ENCODE peak calls at places on chromosomes 12 and 14, in six cellular contexts. One of them, this sample, is unnamed. For H3K36me3 and H3K27me3, the result is how much of the 10 kb centered on the place peaks cover.

GRCh38 chr12:131097247-131098177 is 143.8 kb downstream of the ADGRD1 start:
- DNase-seq in neural progenitor cell: no peak
- DNase-seq in BJ: no peak
- DNase-seq in aorta: no peak
- DNase-seq in GM23248: no peak
- DNase-seq in esophagus squamous epithelium: no peak
- DNase-seq in this sample: peak

GRCh38 chr12:14558377-14559051 is 9.2 kb downstream of the PLBD1 start:
- DNase-seq in neural progenitor cell: no peak
- DNase-seq in BJ: no peak
- DNase-seq in aorta: no peak
- DNase-seq in GM23248: no peak
- DNase-seq in esophagus squamous epithelium: no peak
- DNase-seq in this sample: no peak

GRCh38 chr14:50635136-50635535 is 33.0 kb downstream of the SAV1 start:
- DNase-seq in neural progenitor cell: no peak
- DNase-seq in BJ: no peak
- DNase-seq in aorta: no peak
- DNase-seq in GM23248: no peak
- DNase-seq in esophagus squamous epithelium: no peak
- DNase-seq in this sample: no peak

GRCh38 chr12:3658327-3659163 is 94.4 kb downstream of the CRACR2A start:
- DNase-seq in neural progenitor cell: peak
- DNase-seq in BJ: no peak
- DNase-seq in aorta: no peak
- DNase-seq in GM23248: peak
- DNase-seq in esophagus squamous epithelium: no peak
- DNase-seq in this sample: no peak

GRCh38 chr12:92779902-92780301 is 77.1 kb downstream of the PLEKHG7 start:
- DNase-seq in neural progenitor cell: no peak
- DNase-seq in BJ: no peak
- DNase-seq in aorta: no peak
- DNase-seq in GM23248: peak
- DNase-seq in esophagus squamous epithelium: no peak
- DNase-seq in this sample: no peak

GRCh38 chr12:14567311-14568195 is at the start of gene PLBD1:
- DNase-seq in neural progenitor cell: peak
- DNase-seq in BJ: no peak
- DNase-seq in aorta: peak
- DNase-seq in GM23248: peak
- DNase-seq in esophagus squamous epithelium: no peak
- DNase-seq in this sample: peak

GRCh38 chr14:51209457-51209856 is 30.6 kb upstream of the TMX1 start:
- DNase-seq in neural progenitor cell: no peak
- DNase-seq in BJ: no peak
- DNase-seq in aorta: no peak
- DNase-seq in GM23248: no peak
- DNase-seq in esophagus squamous epithelium: no peak
- DNase-seq in this sample: no peak

GRCh38 chr14:101001311-101002069 is 98.0 kb upstream of the RTL1 start:
- DNase-seq in neural progenitor cell: no peak
- DNase-seq in BJ: no peak
- DNase-seq in aorta: no peak
- DNase-seq in GM23248: peak
- DNase-seq in esophagus squamous epithelium: no peak
- DNase-seq in this sample: peak

GRCh38 chr14:71403673-71404072 is 496.4 kb downstream of the PCNX1 start:
- DNase-seq in neural progenitor cell: no peak
- DNase-seq in BJ: no peak
- DNase-seq in aorta: no peak
- DNase-seq in GM23248: peak
- DNase-seq in esophagus squamous epithelium: no peak
- DNase-seq in this sample: no peak

GRCh38 chr12:43292699-43293098 is 259.3 kb downstream of the ADAMTS20 start:
- DNase-seq in neural progenitor cell: no peak
- DNase-seq in BJ: no peak
- DNase-seq in aorta: no peak
- DNase-seq in GM23248: peak
- DNase-seq in esophagus squamous epithelium: no peak
- DNase-seq in this sample: no peak

GRCh38 chr14:39015964-39016577 is 87.0 kb downstream of the SEC23A start:
- DNase-seq in neural progenitor cell: no peak
- DNase-seq in BJ: no peak
- DNase-seq in aorta: no peak
- DNase-seq in GM23248: peak
- DNase-seq in esophagus squamous epithelium: no peak
- DNase-seq in this sample: no peak

GRCh38 chr14:74333909-74334308 is 14.4 kb upstream of the VRTN start:
- DNase-seq in neural progenitor cell: no peak
- DNase-seq in BJ: peak
- DNase-seq in aorta: no peak
- DNase-seq in GM23248: peak
- DNase-seq in esophagus squamous epithelium: no peak
- DNase-seq in this sample: peak

GRCh38 chr14:23644919-23645336 is 8.8 kb downstream of the DHRS2 start:
- DNase-seq in neural progenitor cell: no peak
- DNase-seq in BJ: no peak
- DNase-seq in aorta: no peak
- DNase-seq in GM23248: no peak
- DNase-seq in esophagus squamous epithelium: no peak
- DNase-seq in this sample: no peak

GRCh38 chr14:104970231-104971068 is 7.7 kb downstream of the AHNAK2 start:
- DNase-seq in neural progenitor cell: peak
- DNase-seq in BJ: peak
- DNase-seq in aorta: peak
- DNase-seq in GM23248: peak
- DNase-seq in esophagus squamous epithelium: peak
- DNase-seq in this sample: peak

GRCh38 chr14:61889914-61890351 is 127.7 kb downstream of the SNAPC1 start:
- DNase-seq in neural progenitor cell: no peak
- DNase-seq in BJ: no peak
- DNase-seq in aorta: no peak
- DNase-seq in GM23248: no peak
- DNase-seq in esophagus squamous epithelium: no peak
- DNase-seq in this sample: no peak

GRCh38 chr14:32201196-32201815 is 539 bp upstream of the RNU6-7 start:
- DNase-seq in neural progenitor cell: peak
- DNase-seq in BJ: no peak
- DNase-seq in aorta: peak
- DNase-seq in GM23248: peak
- DNase-seq in esophagus squamous epithelium: peak
- DNase-seq in this sample: peak

GRCh38 chr12:70508178-70508577 is 129.1 kb downstream of the PTPRB start:
- DNase-seq in neural progenitor cell: no peak
- DNase-seq in BJ: no peak
- DNase-seq in aorta: no peak
- DNase-seq in GM23248: no peak
- DNase-seq in esophagus squamous epithelium: no peak
- DNase-seq in this sample: no peak

GRCh38 chr12:11650279-11650696 is 814 bp downstream of the ETV6 start:
- DNase-seq in neural progenitor cell: peak
- DNase-seq in BJ: no peak
- DNase-seq in aorta: peak
- DNase-seq in GM23248: no peak
- DNase-seq in esophagus squamous epithelium: no peak
- DNase-seq in this sample: peak

GRCh38 chr12:1644523-1645438 is 15.8 kb downstream of the WNT5B start:
- DNase-seq in neural progenitor cell: no peak
- DNase-seq in BJ: peak
- DNase-seq in aorta: peak
- DNase-seq in GM23248: peak
- DNase-seq in esophagus squamous epithelium: no peak
- DNase-seq in this sample: no peak

GRCh38 chr12:55636116-55636655 is 506 bp upstream of the OR10P1 start:
- DNase-seq in neural progenitor cell: no peak
- DNase-seq in BJ: no peak
- DNase-seq in aorta: no peak
- DNase-seq in GM23248: no peak
- DNase-seq in esophagus squamous epithelium: no peak
- DNase-seq in this sample: no peak

GRCh38 chr14:75877884-75878283 is 103.9 kb downstream of the TGFB3 start:
- DNase-seq in neural progenitor cell: no peak
- DNase-seq in BJ: no peak
- DNase-seq in aorta: no peak
- DNase-seq in GM23248: no peak
- DNase-seq in esophagus squamous epithelium: no peak
- DNase-seq in this sample: no peak

GRCh38 chr12:56699020-56699661 is 11.1 kb upstream of the PTGES3 start:
- DNase-seq in neural progenitor cell: no peak
- DNase-seq in BJ: no peak
- DNase-seq in aorta: no peak
- DNase-seq in GM23248: no peak
- DNase-seq in esophagus squamous epithelium: no peak
- DNase-seq in this sample: no peak

GRCh38 chr12:123726962-123727361 is 14.8 kb downstream of the ATP6V0A2 start:
- DNase-seq in neural progenitor cell: no peak
- DNase-seq in BJ: no peak
- DNase-seq in aorta: no peak
- DNase-seq in GM23248: no peak
- DNase-seq in esophagus squamous epithelium: no peak
- DNase-seq in this sample: no peak

GRCh38 chr12:106258226-106258625 is 10.4 kb upstream of the CKAP4 start:
- DNase-seq in neural progenitor cell: no peak
- DNase-seq in BJ: no peak
- DNase-seq in aorta: no peak
- DNase-seq in GM23248: no peak
- DNase-seq in esophagus squamous epithelium: no peak
- DNase-seq in this sample: no peak

GRCh38 chr12:32010631-32011030 is 51.4 kb downstream of the RESF1 start:
- DNase-seq in neural progenitor cell: no peak
- DNase-seq in BJ: no peak
- DNase-seq in aorta: no peak
- DNase-seq in GM23248: no peak
- DNase-seq in esophagus squamous epithelium: no peak
- DNase-seq in this sample: no peak

GRCh38 chr12:99271071-99271470 is 376.5 kb upstream of the GARIN6 start:
- DNase-seq in neural progenitor cell: no peak
- DNase-seq in BJ: no peak
- DNase-seq in aorta: no peak
- DNase-seq in GM23248: no peak
- DNase-seq in esophagus squamous epithelium: no peak
- DNase-seq in this sample: no peak

GRCh38 chr12:14588571-14588970 is 20.9 kb upstream of the PLBD1 start:
- DNase-seq in neural progenitor cell: no peak
- DNase-seq in BJ: no peak
- DNase-seq in aorta: no peak
- DNase-seq in GM23248: no peak
- DNase-seq in esophagus squamous epithelium: no peak
- DNase-seq in this sample: no peak

GRCh38 chr12:1907652-1908611 is 10.5 kb downstream of the CACNA2D4 start:
- DNase-seq in neural progenitor cell: no peak
- DNase-seq in BJ: no peak
- DNase-seq in aorta: no peak
- DNase-seq in GM23248: no peak
- DNase-seq in esophagus squamous epithelium: no peak
- DNase-seq in this sample: no peak

GRCh38 chr14:89279649-89280232 is 137.3 kb downstream of the FOXN3 start:
- DNase-seq in neural progenitor cell: no peak
- DNase-seq in BJ: no peak
- DNase-seq in aorta: no peak
- DNase-seq in GM23248: no peak
- DNase-seq in esophagus squamous epithelium: no peak
- DNase-seq in this sample: no peak
- H3K36me3 ChIP-seq in neural progenitor cell: under half
- H3K36me3 ChIP-seq in BJ: under half
- H3K36me3 ChIP-seq in aorta: under half
- H3K36me3 ChIP-seq in GM23248: under half
- H3K36me3 ChIP-seq in esophagus squamous epithelium: half or more
- H3K36me3 ChIP-seq in this sample: under half

DNA sequence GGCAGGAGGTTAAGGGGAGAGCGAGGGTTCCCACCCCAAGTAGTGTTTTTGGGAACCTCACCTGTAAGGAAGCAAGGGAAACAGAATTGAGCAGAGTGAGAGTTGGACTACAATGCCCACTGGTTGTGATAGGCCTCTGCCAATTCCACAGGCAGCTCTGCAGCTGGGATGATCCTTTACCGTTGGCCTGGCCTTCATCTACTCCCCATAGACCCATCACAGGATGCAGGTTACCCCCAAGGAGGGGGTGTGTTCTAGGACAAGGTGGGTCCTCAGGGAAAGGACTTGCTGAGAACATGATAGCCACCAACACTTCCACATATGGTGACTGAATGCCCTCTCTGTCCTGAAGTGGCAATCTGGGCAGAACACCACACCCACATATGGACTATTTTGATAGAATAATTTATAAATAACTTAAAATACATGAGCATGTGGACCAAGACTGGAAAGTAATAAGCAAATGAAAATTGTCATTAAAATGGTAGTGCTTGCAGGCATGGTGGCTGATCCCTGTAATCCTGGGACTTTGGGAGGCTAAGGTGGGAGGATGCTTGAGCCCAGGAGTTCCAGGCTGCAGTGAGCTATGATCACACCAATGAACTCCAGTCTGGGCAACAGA is 8.4 kb downstream of the PHLDA1 start:
- DNase-seq in neural progenitor cell: no peak
- DNase-seq in BJ: no peak
- DNase-seq in aorta: no peak
- DNase-seq in GM23248: no peak
- DNase-seq in esophagus squamous epithelium: no peak
- DNase-seq in this sample: no peak
- H3K27me3 ChIP-seq in neural progenitor cell: under half
- H3K27me3 ChIP-seq in BJ: under half
- H3K27me3 ChIP-seq in aorta: under half
- H3K27me3 ChIP-seq in GM23248: under half
- H3K27me3 ChIP-seq in esophagus squamous epithelium: under half
- H3K27me3 ChIP-seq in this sample: under half

GRCh38 chr12:79423560-79423959 is 267.2 kb downstream of the PAWR start:
- DNase-seq in neural progenitor cell: no peak
- DNase-seq in BJ: no peak
- DNase-seq in aorta: no peak
- DNase-seq in GM23248: peak
- DNase-seq in esophagus squamous epithelium: no peak
- DNase-seq in this sample: no peak
- H3K4me3 ChIP-seq in neural progenitor cell: no peak
- H3K4me3 ChIP-seq in BJ: no peak
- H3K4me3 ChIP-seq in aorta: no peak
- H3K4me3 ChIP-seq in GM23248: peak
- H3K4me3 ChIP-seq in esophagus squamous epithelium: no peak
- H3K4me3 ChIP-seq in this sample: no peak

GRCh38 chr12:109962388-109962787 is 33.8 kb downstream of the GIT2 start:
- DNase-seq in neural progenitor cell: no peak
- DNase-seq in BJ: no peak
- DNase-seq in aorta: no peak
- DNase-seq in GM23248: peak
- DNase-seq in esophagus squamous epithelium: no peak
- DNase-seq in this sample: no peak

GRCh38 chr12:109961612-109962011 is 34.6 kb downstream of the GIT2 start:
- DNase-seq in neural progenitor cell: no peak
- DNase-seq in BJ: no peak
- DNase-seq in aorta: no peak
- DNase-seq in GM23248: peak
- DNase-seq in esophagus squamous epithelium: no peak
- DNase-seq in this sample: no peak

GRCh38 chr12:109963743-109964429 is 32.3 kb downstream of the GIT2 start:
- DNase-seq in neural progenitor cell: no peak
- DNase-seq in BJ: no peak
- DNase-seq in aorta: peak
- DNase-seq in GM23248: peak
- DNase-seq in esophagus squamous epithelium: no peak
- DNase-seq in this sample: peak

GRCh38 chr12:109961201-109961600 is 35.0 kb downstream of the GIT2 start:
- DNase-seq in neural progenitor cell: no peak
- DNase-seq in BJ: no peak
- DNase-seq in aorta: peak
- DNase-seq in GM23248: no peak
- DNase-seq in esophagus squamous epithelium: no peak
- DNase-seq in this sample: no peak

GRCh38 chr12:109963330-109963729 is 32.8 kb downstream of the GIT2 start:
- DNase-seq in neural progenitor cell: no peak
- DNase-seq in BJ: no peak
- DNase-seq in aorta: no peak
- DNase-seq in GM23248: no peak
- DNase-seq in esophagus squamous epithelium: no peak
- DNase-seq in this sample: no peak
- H3K36me3 ChIP-seq in neural progenitor cell: under half
- H3K36me3 ChIP-seq in BJ: under half
- H3K36me3 ChIP-seq in aorta: under half
- H3K36me3 ChIP-seq in GM23248: half or more
- H3K36me3 ChIP-seq in esophagus squamous epithelium: half or more
- H3K36me3 ChIP-seq in this sample: half or more